ENCODE peak calls at places on chromosomes 7 and 10, in six cellular contexts. A is CD8-positive, alpha-beta T cell; C is right lobe of liver; Z is fibroblast of lung; V is colonic mucosa; D is Panc1. E is an unnamed sample.
A peak's percentile ranks its signal among the peaks of the same experiment; 100 is the strongest.

GRCh38 chr7:91103365-91103764 is 160.9 kb upstream of the FZD1 start:
- DNase-seq in A (no peak), C (no peak), D (no peak), V (no peak), Z (no peak), E (no peak)

GRCh38 chr7:69599211-69599878 is 1.1 kb downstream of the AUTS2 start:
- DNase-seq in A (no peak), C (no peak), V (no peak), Z (peak; percentile 27), D (no peak), E (no peak)

GRCh38 chr7:143279186-143280098 is 5.3 kb upstream of the TMEM139 start:
- DNase-seq in D (no peak), A (no peak), C (no peak), Z (peak; percentile 83), V (no peak), E (no peak)

GRCh38 chr7:140036224-140036651 is 26.5 kb downstream of the PARP12 start:
- DNase-seq in A (no peak), Z (peak; percentile 50), D (no peak), C (no peak), V (no peak), E (no peak)

GRCh38 chr10:69716711-69717560 is 84.8 kb upstream of the COL13A1 start:
- DNase-seq in D (no peak), C (peak; percentile 66), V (peak; percentile 71), A (peak; percentile 45), Z (peak; percentile 14), E (peak; percentile 79)

GRCh38 chr7:80883188-80884025 is 35.4 kb downstream of the SEMA3C start:
- DNase-seq in Z (peak; percentile 99), C (no peak), A (no peak), D (peak; percentile 97), V (no peak), E (no peak)

GRCh38 chr10:809671-810350 is 120.3 kb upstream of the DIP2C start:
- DNase-seq in Z (no peak), A (no peak), V (no peak), C (no peak), D (no peak), E (no peak)

GRCh38 chr7:151157645-151158329 is 9.7 kb downstream of the GBX1 start:
- DNase-seq in V (no peak), Z (peak; percentile 20), D (no peak), C (no peak), A (no peak), E (no peak)

GRCh38 chr10:125149278-125150047 is 10.9 kb downstream of the CTBP2 start:
- DNase-seq in V (peak; percentile 91), Z (peak; percentile 77), C (peak; percentile 48), A (no peak), D (peak; percentile 62), E (peak; percentile 90)

GRCh38 chr10:1153805-1154351 is 97.7 kb downstream of the WDR37 start:
- DNase-seq in A (no peak), D (no peak), V (peak; percentile 2), Z (no peak), C (no peak), E (no peak)

GRCh38 chr7:40680657-40681056 is 545.9 kb downstream of the SUGCT start:
- DNase-seq in C (no peak), A (no peak), D (no peak), Z (no peak), V (no peak), E (no peak)

GRCh38 chr7:40682696-40683095 is 547.9 kb downstream of the SUGCT start:
- DNase-seq in V (no peak), A (no peak), C (no peak), Z (no peak), D (no peak), E (no peak)
- H3K27ac ChIP-seq in V (no peak overlapping the region), A (no peak overlapping the region), C (no peak overlapping the region), Z (no peak overlapping the region), D (no peak overlapping the region), E (no peak overlapping the region)

DNA sequence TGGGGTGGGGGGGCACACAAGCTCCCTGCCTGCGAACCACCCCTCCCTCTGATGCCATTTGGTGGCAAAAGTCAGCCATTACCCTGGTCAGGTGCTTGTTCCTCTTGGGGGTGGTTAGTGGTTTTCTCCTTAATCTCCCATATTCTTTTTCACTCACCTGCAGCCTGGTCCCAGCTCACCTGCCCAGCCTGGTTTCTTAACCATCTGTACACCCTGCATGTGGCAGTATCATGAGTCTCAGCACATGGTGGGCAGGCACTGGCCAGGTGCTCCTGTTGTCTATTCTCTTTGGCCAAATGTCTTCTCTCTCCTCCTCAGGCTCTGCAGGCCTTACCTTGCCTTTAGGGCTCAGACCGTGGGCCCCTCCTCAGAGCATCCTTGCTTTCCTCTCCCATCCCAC is 30.5 kb downstream of the OGDH start:
- DNase-seq in V (no peak), D (no peak), C (no peak), A (no peak), Z (no peak), E (no peak)
- H3K4me1 ChIP-seq in V (peaks cover 68% of the 10 kb centered on the region), D (peaks cover 54% of the 10 kb centered on the region), C (peaks cover 17% of the 10 kb centered on the region), A (peaks cover 77% of the 10 kb centered on the region), Z (peaks cover 38% of the 10 kb centered on the region), E (peaks cover 20% of the 10 kb centered on the region)

DNA sequence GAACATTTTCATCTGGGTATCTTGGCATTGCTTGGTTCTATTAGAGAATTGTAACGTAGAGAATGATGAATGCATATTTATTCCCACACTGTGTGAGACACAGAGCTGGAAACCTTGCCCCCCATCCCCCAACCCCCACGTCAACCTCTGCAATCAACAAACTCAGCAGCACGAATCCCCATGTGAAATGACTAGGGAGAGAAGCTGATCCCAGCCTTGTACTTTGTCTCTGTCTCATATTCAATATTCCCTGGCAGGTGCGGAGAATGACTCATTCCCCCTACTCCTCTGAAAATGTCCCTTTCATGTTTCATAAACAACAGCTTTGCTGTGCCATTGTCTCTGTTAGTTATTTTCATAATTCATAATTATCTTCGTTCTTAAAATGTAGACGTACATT is 919.9 kb downstream of the TYW1 start:
- DNase-seq in D (no peak), V (no peak), A (no peak), C (no peak), Z (no peak), E (no peak)
- H3K4me3 ChIP-seq in D (no peak overlapping the region), V (no peak overlapping the region), A (no peak overlapping the region), C (no peak overlapping the region), Z (no peak overlapping the region), E (no peak overlapping the region)

DNA sequence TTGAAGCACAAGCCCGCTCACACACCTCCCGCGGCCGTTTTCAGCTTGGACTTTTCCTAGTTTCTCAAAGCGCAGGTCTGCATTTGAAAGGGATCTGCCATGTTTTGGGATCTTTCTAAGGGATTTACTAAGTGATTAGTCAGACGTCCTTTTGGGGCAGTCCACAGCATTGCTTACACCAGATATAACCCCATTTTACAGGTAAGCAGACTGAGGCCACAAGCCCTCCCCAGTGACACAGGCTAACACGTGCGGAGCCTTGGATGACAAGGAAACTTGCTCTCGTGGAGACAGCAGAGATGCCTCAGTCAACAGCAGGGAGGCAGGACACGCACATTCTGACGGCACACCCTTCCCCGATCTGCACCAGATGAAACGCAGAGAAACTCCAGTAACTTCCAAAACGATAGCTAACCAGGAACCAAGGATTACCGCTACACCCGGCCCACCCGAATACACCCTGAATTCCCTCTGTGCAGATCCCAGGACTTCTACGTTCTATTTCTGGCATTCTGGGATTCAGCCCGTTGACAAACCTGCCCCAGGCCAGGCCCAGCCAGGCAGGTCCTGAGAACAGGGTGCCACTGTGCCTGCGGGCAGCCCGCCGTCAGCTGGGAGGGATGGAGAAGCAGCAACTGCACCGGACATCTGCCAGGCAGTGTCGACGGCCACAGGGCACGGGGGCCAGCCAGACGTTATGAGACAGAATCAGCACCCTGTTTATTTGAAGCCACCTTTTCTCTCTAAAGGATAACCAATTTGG is 27.9 kb downstream of the FOXL3 start:
- DNase-seq in V (no peak), D (no peak), A (no peak), C (no peak), Z (no peak), E (no peak)
- H3K27ac ChIP-seq in V (no peak overlapping the region), D (no peak overlapping the region), A (no peak overlapping the region), C (no peak overlapping the region), Z (no peak overlapping the region), E (no peak overlapping the region)